ENCODE peak calls at places on chromosomes 13 and 19, in seven cellular contexts. W is fibroblast of lung, Y is suprapubic skin, D is breast epithelium, A is fibroblast of pulmonary artery, J is tibial artery, Z is pancreas. N is an unnamed sample.

GRCh38 chr19:11749751-11750150 is 11.0 kb upstream of the ZNF823 start:
- DNase-seq in D (no peak), W (no peak), A (no peak), Z (no peak), J (no peak), Y (no peak), N (no peak)

GRCh38 chr19:38684078-38684861 is 36.8 kb downstream of the ACTN4 start:
- DNase-seq in Y (no peak), Z (peak), D (peak), J (peak), W (peak), A (peak), N (peak)

GRCh38 chr13:95677564-95678386 is 836 bp downstream of the DNAJC3 start:
- DNase-seq in Y (peak), Z (no peak), D (peak), W (peak), A (peak), J (no peak), N (peak)

GRCh38 chr13:65803706-65804392 is 1426.3 kb downstream of the PCDH9 start:
- DNase-seq in Y (no peak), J (no peak), Z (no peak), W (no peak), D (no peak), A (no peak), N (no peak)

GRCh38 chr19:1283207-1283916 is 2.3 kb upstream of the EFNA2 start:
- DNase-seq in J (no peak), D (no peak), A (no peak), W (no peak), Y (no peak), Z (no peak), N (no peak)

GRCh38 chr13:25085125-25085742 is 10.7 kb upstream of the PABPC3 start:
- DNase-seq in D (no peak), Z (no peak), W (peak), Y (no peak), A (peak), J (no peak), N (peak)

GRCh38 chr13:66009241-66009640 is 1220.9 kb downstream of the PCDH9 start:
- DNase-seq in A (no peak), Y (no peak), Z (no peak), D (no peak), J (no peak), W (no peak), N (no peak)

GRCh38 chr13:49113526-49114286 is 106.4 kb upstream of the MLNR start:
- DNase-seq in W (peak), D (no peak), A (peak), J (no peak), Y (no peak), Z (no peak), N (peak)

GRCh38 chr13:34506796-34507195 is 435.3 kb upstream of the NBEA start:
- DNase-seq in A (no peak), D (no peak), Z (no peak), J (no peak), W (peak), Y (no peak), N (no peak)

GRCh38 chr13:102260256-102260655 is 141.6 kb downstream of the FGF14 start:
- DNase-seq in W (no peak), Z (no peak), J (no peak), D (no peak), A (no peak), Y (no peak), N (no peak)

GRCh38 chr13:79995334-79995733 is 345.6 kb downstream of the SPRY2 start:
- DNase-seq in Y (no peak), A (peak), W (peak), D (no peak), J (no peak), Z (no peak), N (peak)

GRCh38 chr19:6312018-6312417 is 21.4 kb downstream of the ACER1 start:
- DNase-seq in J (no peak), A (no peak), W (no peak), Y (no peak), D (no peak), Z (no peak), N (no peak)

GRCh38 chr13:113456116-113456702 is 2.9 kb upstream of the ADPRHL1 start:
- DNase-seq in Y (no peak), A (no peak), D (no peak), Z (peak), J (no peak), W (no peak), N (no peak)

GRCh38 chr13:48346583-48346982 is 43.0 kb downstream of the RB1 start:
- DNase-seq in J (no peak), D (no peak), A (no peak), W (no peak), Y (no peak), Z (no peak), N (no peak)

GRCh38 chr13:106507560-106508274 is 27.7 kb downstream of the EFNB2 start:
- DNase-seq in W (peak), J (no peak), Y (no peak), Z (no peak), A (peak), D (no peak), N (peak)

GRCh38 chr13:74683411-74683810 is 549.2 kb upstream of the KLF12 start:
- DNase-seq in D (no peak), Z (no peak), J (no peak), A (peak), Y (no peak), W (no peak), N (peak)

GRCh38 chr19:42547927-42548326 is 19.6 kb upstream of the CEACAM1 start:
- DNase-seq in D (no peak), A (no peak), Y (peak), W (no peak), J (no peak), Z (no peak), N (no peak)

GRCh38 chr19:20238025-20238623 is 71.1 kb downstream of the ZNF486 start:
- DNase-seq in J (peak), D (peak), Z (peak), A (peak), Y (peak), W (peak), N (peak)

GRCh38 chr13:50636007-50636704 is 207.3 kb downstream of the DLEU7 start:
- DNase-seq in A (peak), D (no peak), Z (no peak), Y (no peak), J (no peak), W (no peak), N (no peak)

GRCh38 chr13:113360446-113360845 is 3.5 kb downstream of the GRTP1 start:
- DNase-seq in Y (peak), W (no peak), J (no peak), Z (peak), D (no peak), A (no peak), N (no peak)

GRCh38 chr19:37007587-37008220 is 70.5 kb upstream of the ZNF420 start:
- DNase-seq in A (peak), W (peak), J (no peak), Z (peak), D (peak), Y (no peak), N (no peak)

GRCh38 chr13:72561791-72562190 is 165.6 kb downstream of the MZT1 start:
- DNase-seq in D (no peak), Y (no peak), Z (no peak), W (no peak), J (no peak), A (no peak), N (no peak)

GRCh38 chr13:112756967-112757758 is 67.3 kb downstream of the ATP11A start:
- DNase-seq in A (no peak), Y (no peak), J (no peak), Z (no peak), W (no peak), D (no peak), N (no peak)

GRCh38 chr13:92805766-92806165 is 420.8 kb upstream of the GPC6 start:
- DNase-seq in D (no peak), Z (no peak), J (no peak), Y (no peak), A (no peak), W (no peak), N (no peak)

GRCh38 chr19:6556480-6556879 is 25.7 kb downstream of the TNFSF9 start:
- DNase-seq in A (peak), W (peak), Z (no peak), Y (no peak), D (no peak), J (no peak), N (peak)

GRCh38 chr13:22110368-22110767 is 439.5 kb downstream of the FGF9 start:
- DNase-seq in Z (no peak), D (no peak), A (no peak), J (peak), Y (no peak), W (no peak), N (peak)

GRCh38 chr19:10112037-10112751 is 701 bp downstream of the P2RY11 start:
- DNase-seq in A (no peak), Y (no peak), J (no peak), W (no peak), Z (no peak), D (no peak), N (no peak)

GRCh38 chr13:24632382-24633121 is 47.7 kb upstream of the ATP12A start:
- DNase-seq in Z (no peak), D (no peak), W (peak), Y (peak), J (no peak), A (no peak), N (no peak)

GRCh38 chr19:39237200-39238184 is 7.3 kb downstream of the IFNL3 start:
- DNase-seq in D (peak), J (no peak), W (no peak), Y (no peak), A (no peak), Z (peak), N (no peak)

GRCh38 chr13:79680485-79680884 is 199.5 kb downstream of the NDFIP2 start:
- DNase-seq in J (no peak), W (no peak), D (no peak), Z (no peak), Y (no peak), A (no peak), N (no peak)

DNA sequence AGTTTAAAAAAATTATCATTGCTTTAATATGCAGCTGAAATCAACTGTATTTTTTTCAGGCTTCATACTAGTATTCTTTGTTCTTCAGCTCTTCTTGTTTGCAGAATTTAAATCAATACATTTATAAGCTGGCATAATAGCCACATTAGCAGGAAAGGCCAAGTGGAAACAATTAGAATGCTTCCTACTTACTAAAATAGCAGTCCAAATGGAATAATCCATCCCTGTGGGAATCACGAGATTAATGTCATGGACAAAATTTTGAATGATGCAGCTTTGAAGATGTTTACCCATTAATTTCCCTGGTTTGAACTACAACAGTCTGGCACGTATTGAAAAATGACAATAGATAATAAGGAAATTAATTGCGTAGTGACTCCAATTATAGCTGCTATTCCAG is 2650.8 kb downstream of the PCDH9 start:
- DNase-seq in J (no peak), Z (no peak), D (no peak), Y (no peak), A (no peak), W (no peak), N (no peak)
- H3K4me3 ChIP-seq in J (no peak), Z (no peak), D (no peak), Y (no peak), A (no peak), W (no peak), N (no peak)

GRCh38 chr19:29671393-29672076 is 6.3 kb downstream of the PLEKHF1 start:
- DNase-seq in D (peak), A (peak), W (peak), Y (no peak), Z (no peak), J (peak), N (peak)
- TF ChIP-seq CTCF in D (peak), A (peak), W (no peak), Y (peak), Z (peak), J (no peak), N (peak)

GRCh38 chr19:18473003-18473705 is 35.2 kb upstream of the ISYNA1 start:
- DNase-seq in W (no peak), D (no peak), Y (no peak), J (no peak), A (no peak), Z (no peak), N (no peak)

GRCh38 chr19:18475762-18476331 is 37.9 kb upstream of the ISYNA1 start:
- DNase-seq in D (no peak), Z (no peak), J (no peak), W (no peak), Y (no peak), A (no peak), N (no peak)

GRCh38 chr19:18473706-18474087 is 35.8 kb upstream of the ISYNA1 start:
- DNase-seq in D (no peak), W (no peak), Z (no peak), Y (no peak), J (no peak), A (no peak), N (no peak)

GRCh38 chr19:18475004-18475453 is 37.1 kb upstream of the ISYNA1 start:
- DNase-seq in Z (no peak), D (no peak), Y (no peak), A (no peak), J (no peak), W (no peak), N (no peak)

GRCh38 chr19:18474366-18474887 is 36.5 kb upstream of the ISYNA1 start:
- DNase-seq in Y (no peak), J (no peak), A (no peak), Z (no peak), D (no peak), W (no peak), N (no peak)
- H3K4me3 ChIP-seq in Y (no peak), J (no peak), A (no peak), Z (no peak), D (no peak), W (no peak), N (no peak)

DNA sequence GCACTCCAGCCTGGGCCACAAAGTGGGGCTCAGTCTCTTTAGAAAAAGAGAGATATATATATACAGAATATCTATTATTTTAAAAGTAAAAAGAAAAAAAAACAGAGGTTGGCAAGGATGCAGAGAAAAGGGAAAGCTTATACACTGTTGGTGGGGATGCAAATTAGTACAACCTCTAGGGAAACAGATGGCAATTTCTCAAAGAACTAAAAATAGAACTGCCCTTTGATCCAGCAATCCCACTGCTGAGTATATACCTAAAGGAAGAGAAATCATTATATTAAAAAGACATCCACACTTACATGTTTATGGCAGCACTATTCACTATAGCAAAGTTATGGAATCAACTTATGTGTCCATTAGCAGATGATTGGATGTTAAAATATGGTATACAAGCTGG is 28.6 kb upstream of the SLC1A6 start:
- DNase-seq in A (no peak), J (no peak), Z (no peak), Y (no peak), W (no peak), D (no peak), N (no peak)
- TF ChIP-seq CTCF in A (no peak), J (no peak), Z (no peak), Y (no peak), W (no peak), D (no peak), N (no peak)

GRCh38 chr13:23570931-23571330 is 719 bp downstream of the TNFRSF19 start:
- DNase-seq in Y (no peak), Z (no peak), A (peak), W (peak), D (no peak), J (no peak), N (no peak)
- H3K4me3 ChIP-seq in Y (peak), Z (no peak), A (peak), W (peak), D (no peak), J (no peak), N (no peak)

GRCh38 chr19:12868540-12869112 is 12.6 kb downstream of the DNASE2 start:
- DNase-seq in Y (no peak), W (peak), A (no peak), J (no peak), Z (no peak), D (no peak), N (no peak)

GRCh38 chr19:12864721-12865715 is 16.2 kb downstream of the DNASE2 start:
- DNase-seq in Y (no peak), Z (no peak), W (no peak), J (no peak), A (no peak), D (no peak), N (no peak)

GRCh38 chr19:12866416-12867119 is 14.7 kb downstream of the DNASE2 start:
- DNase-seq in W (no peak), A (no peak), Y (no peak), J (no peak), D (no peak), Z (no peak), N (no peak)

GRCh38 chr19:12865746-12866415 is 15.4 kb downstream of the DNASE2 start:
- DNase-seq in Y (no peak), W (no peak), J (no peak), Z (no peak), A (no peak), D (no peak), N (no peak)

GRCh38 chr19:12867120-12868099 is 13.8 kb downstream of the DNASE2 start:
- DNase-seq in A (peak), W (peak), J (no peak), D (peak), Z (peak), Y (no peak), N (peak)
- TF ChIP-seq CTCF in A (no peak), W (no peak), J (no peak), D (no peak), Z (no peak), Y (no peak), N (no peak)

GRCh38 chr13:99126821-99127220 is 73.8 kb upstream of the UBAC2 start:
- DNase-seq in D (no peak), Y (no peak), W (no peak), Z (no peak), A (no peak), J (no peak), N (no peak)

GRCh38 chr13:99125335-99125915 is 75.2 kb upstream of the UBAC2 start:
- DNase-seq in J (no peak), A (no peak), D (no peak), Z (no peak), W (no peak), Y (no peak), N (no peak)

GRCh38 chr13:99123101-99124045 is 77.3 kb upstream of the UBAC2 start:
- DNase-seq in W (peak), J (no peak), Z (no peak), Y (no peak), A (peak), D (no peak), N (no peak)

GRCh38 chr13:99124046-99124400 is 76.6 kb upstream of the UBAC2 start:
- DNase-seq in Y (no peak), W (no peak), Z (no peak), J (no peak), A (no peak), D (no peak), N (no peak)

GRCh38 chr13:99124695-99125334 is 75.8 kb upstream of the UBAC2 start:
- DNase-seq in A (peak), W (peak), D (no peak), Y (no peak), Z (no peak), J (no peak), N (peak)
- H3K4me3 ChIP-seq in A (peak), W (no peak), D (no peak), Y (no peak), Z (no peak), J (peak), N (no peak)

GRCh38 chr19:40443930-40444180 is 280 bp downstream of the SERTAD3 start:
- DNase-seq in Z (no peak), W (no peak), J (no peak), Y (no peak), A (peak), D (no peak), N (peak)

GRCh38 chr19:40445006-40445312 is 824 bp upstream of the SERTAD3 start:
- DNase-seq in D (no peak), W (no peak), Y (no peak), J (no peak), Z (no peak), A (no peak), N (no peak)

GRCh38 chr19:40445637-40445944 is 1.5 kb upstream of the SERTAD3 start:
- DNase-seq in W (no peak), A (no peak), Y (no peak), Z (no peak), D (no peak), J (no peak), N (no peak)

GRCh38 chr19:40443131-40443929 is 805 bp downstream of the SERTAD3 start:
- DNase-seq in D (peak), A (peak), J (peak), W (peak), Z (peak), Y (peak), N (peak)

DNA sequence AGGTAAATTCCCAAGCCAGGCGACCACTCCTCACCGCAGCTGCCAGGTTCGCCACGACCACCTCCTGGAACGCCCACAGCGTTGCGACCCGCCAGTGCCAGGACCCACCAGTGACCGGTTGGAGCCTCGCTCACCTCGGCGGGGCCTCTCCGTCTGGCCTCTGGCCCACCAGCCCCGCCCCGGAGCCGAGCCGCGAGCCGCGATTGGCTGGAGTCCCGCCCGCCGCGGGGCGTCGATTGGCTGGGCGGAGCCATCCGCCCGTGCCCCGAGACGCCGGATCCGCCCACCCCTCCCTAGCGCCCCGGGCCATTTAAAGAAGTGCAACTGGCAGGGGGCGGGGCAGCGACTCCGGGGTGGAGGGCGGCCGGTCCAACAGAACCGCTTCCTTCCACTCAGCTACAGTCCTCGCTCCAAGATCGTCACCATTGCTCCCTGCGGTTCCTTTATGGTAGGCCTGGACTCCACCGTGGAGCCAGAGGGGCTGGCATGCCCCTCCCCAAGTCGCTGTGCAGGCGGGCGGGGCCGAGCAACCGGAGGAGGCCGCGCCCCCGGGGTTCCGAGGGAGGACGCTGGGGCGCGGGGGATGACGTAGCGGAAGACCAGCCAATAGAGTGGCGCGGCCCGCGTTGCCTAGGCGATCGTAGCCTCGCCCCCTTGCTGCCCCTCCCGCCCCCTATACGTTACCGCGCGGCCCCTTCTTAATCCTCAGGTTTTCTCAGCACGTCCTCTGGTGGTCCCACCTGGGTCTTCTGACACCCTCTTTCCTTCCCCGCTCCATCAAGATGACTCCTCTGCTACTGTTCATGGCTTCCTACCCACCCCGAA is at the start of gene SERTAD3:
- DNase-seq in J (peak), D (peak), Y (peak), W (peak), A (peak), Z (peak), N (peak)
- TF ChIP-seq CTCF in J (peak), D (no peak), Y (peak), W (peak), A (peak), Z (no peak), N (peak)